ENCODE peak calls at places on chromosomes 12 and 14, in six cellular contexts. One of them, this sample, is unnamed.

GRCh38 chr14:55514819-55515470 is 65.1 kb upstream of the KTN1 start:
- DNase-seq in BJ: peak
- DNase-seq in lung: no peak
- DNase-seq in SJSA1: no peak
- DNase-seq in fibroblast of lung: peak
- DNase-seq in GM12865: no peak
- DNase-seq in this sample: no peak

GRCh38 chr12:32170437-32170998 is 63.9 kb downstream of the BICD1 start:
- DNase-seq in SJSA1: no peak
- DNase-seq in lung: no peak
- DNase-seq in BJ: no peak
- DNase-seq in fibroblast of lung: no peak
- DNase-seq in GM12865: no peak
- DNase-seq in this sample: peak

GRCh38 chr12:68919581-68920239 is 13.3 kb downstream of the CPM start:
- DNase-seq in SJSA1: no peak
- DNase-seq in fibroblast of lung: no peak
- DNase-seq in BJ: no peak
- DNase-seq in GM12865: no peak
- DNase-seq in lung: no peak
- DNase-seq in this sample: no peak

GRCh38 chr12:39354955-39355354 is 88.0 kb downstream of the KIF21A start:
- DNase-seq in fibroblast of lung: no peak
- DNase-seq in lung: no peak
- DNase-seq in SJSA1: no peak
- DNase-seq in BJ: no peak
- DNase-seq in GM12865: no peak
- DNase-seq in this sample: no peak

GRCh38 chr12:122984612-122985358 is 4.3 kb downstream of the ARL6IP4 start:
- DNase-seq in SJSA1: no peak
- DNase-seq in GM12865: no peak
- DNase-seq in lung: no peak
- DNase-seq in fibroblast of lung: peak
- DNase-seq in BJ: no peak
- DNase-seq in this sample: no peak

GRCh38 chr12:10365716-10366433 is 24.0 kb downstream of the KLRK1 start:
- DNase-seq in SJSA1: peak
- DNase-seq in lung: no peak
- DNase-seq in GM12865: no peak
- DNase-seq in fibroblast of lung: peak
- DNase-seq in BJ: no peak
- DNase-seq in this sample: no peak

GRCh38 chr14:32468955-32469354 is 139.9 kb downstream of the AKAP6 start:
- DNase-seq in fibroblast of lung: peak
- DNase-seq in BJ: peak
- DNase-seq in SJSA1: peak
- DNase-seq in lung: no peak
- DNase-seq in GM12865: no peak
- DNase-seq in this sample: no peak

GRCh38 chr12:116506697-116507064 is 52.5 kb upstream of the MAP1LC3B2 start:
- DNase-seq in GM12865: no peak
- DNase-seq in BJ: no peak
- DNase-seq in fibroblast of lung: no peak
- DNase-seq in lung: no peak
- DNase-seq in SJSA1: no peak
- DNase-seq in this sample: no peak

GRCh38 chr12:127324681-127325080 is 942.3 kb upstream of the TMEM132C start:
- DNase-seq in BJ: no peak
- DNase-seq in lung: no peak
- DNase-seq in fibroblast of lung: no peak
- DNase-seq in SJSA1: no peak
- DNase-seq in GM12865: peak
- DNase-seq in this sample: no peak

GRCh38 chr12:78898416-78898815 is 33.8 kb downstream of the SYT1 start:
- DNase-seq in lung: no peak
- DNase-seq in fibroblast of lung: peak
- DNase-seq in SJSA1: no peak
- DNase-seq in BJ: no peak
- DNase-seq in GM12865: no peak
- DNase-seq in this sample: no peak

GRCh38 chr12:66044731-66045130 is 85.8 kb downstream of the LLPH start:
- DNase-seq in GM12865: no peak
- DNase-seq in SJSA1: no peak
- DNase-seq in BJ: no peak
- DNase-seq in fibroblast of lung: peak
- DNase-seq in lung: no peak
- DNase-seq in this sample: no peak

GRCh38 chr12:110245278-110245868 is 35.7 kb upstream of the ATP2A2 start:
- DNase-seq in SJSA1: no peak
- DNase-seq in GM12865: peak
- DNase-seq in fibroblast of lung: no peak
- DNase-seq in BJ: no peak
- DNase-seq in lung: no peak
- DNase-seq in this sample: peak

GRCh38 chr12:11886339-11886738 is 184.4 kb upstream of the BCL2L14 start:
- DNase-seq in BJ: no peak
- DNase-seq in fibroblast of lung: no peak
- DNase-seq in SJSA1: no peak
- DNase-seq in lung: no peak
- DNase-seq in GM12865: no peak
- DNase-seq in this sample: no peak

GRCh38 chr12:30794591-30795409 is 40.0 kb upstream of the CAPRIN2 start:
- DNase-seq in fibroblast of lung: peak
- DNase-seq in SJSA1: peak
- DNase-seq in BJ: peak
- DNase-seq in lung: no peak
- DNase-seq in GM12865: no peak
- DNase-seq in this sample: no peak

GRCh38 chr14:97385727-97386126 is 588.5 kb downstream of the VRK1 start:
- DNase-seq in SJSA1: no peak
- DNase-seq in GM12865: no peak
- DNase-seq in lung: no peak
- DNase-seq in fibroblast of lung: no peak
- DNase-seq in BJ: no peak
- DNase-seq in this sample: no peak

GRCh38 chr12:38469689-38470088 is 153.1 kb downstream of the ALG10B start:
- DNase-seq in lung: no peak
- DNase-seq in BJ: no peak
- DNase-seq in GM12865: no peak
- DNase-seq in SJSA1: no peak
- DNase-seq in fibroblast of lung: no peak
- DNase-seq in this sample: no peak

GRCh38 chr12:4809013-4809448 is 88.8 kb downstream of the GALNT8 start:
- DNase-seq in fibroblast of lung: peak
- DNase-seq in BJ: no peak
- DNase-seq in lung: no peak
- DNase-seq in GM12865: no peak
- DNase-seq in SJSA1: no peak
- DNase-seq in this sample: no peak

GRCh38 chr12:85575115-85576096 is 260.8 kb downstream of the RASSF9 start:
- DNase-seq in fibroblast of lung: peak
- DNase-seq in lung: no peak
- DNase-seq in SJSA1: peak
- DNase-seq in BJ: no peak
- DNase-seq in GM12865: peak
- DNase-seq in this sample: peak

GRCh38 chr12:66020481-66020880 is 110.1 kb downstream of the LLPH start:
- DNase-seq in GM12865: no peak
- DNase-seq in SJSA1: no peak
- DNase-seq in lung: no peak
- DNase-seq in BJ: no peak
- DNase-seq in fibroblast of lung: no peak
- DNase-seq in this sample: no peak

GRCh38 chr14:23385840-23386657 is 9.2 kb downstream of the CMTM5 start:
- DNase-seq in SJSA1: no peak
- DNase-seq in fibroblast of lung: no peak
- DNase-seq in BJ: no peak
- DNase-seq in GM12865: no peak
- DNase-seq in lung: no peak
- DNase-seq in this sample: no peak

GRCh38 chr12:55698241-55698955 is 9.3 kb downstream of the ITGA7 start:
- DNase-seq in lung: no peak
- DNase-seq in GM12865: no peak
- DNase-seq in fibroblast of lung: no peak
- DNase-seq in SJSA1: no peak
- DNase-seq in BJ: no peak
- DNase-seq in this sample: no peak

GRCh38 chr14:95291859-95292542 is 27.7 kb downstream of the CLMN start:
- DNase-seq in GM12865: peak
- DNase-seq in BJ: no peak
- DNase-seq in SJSA1: no peak
- DNase-seq in lung: no peak
- DNase-seq in fibroblast of lung: peak
- DNase-seq in this sample: peak

GRCh38 chr14:106039400-106039799 is 513.0 kb downstream of the TMEM121 start:
- DNase-seq in BJ: no peak
- DNase-seq in lung: peak
- DNase-seq in GM12865: peak
- DNase-seq in fibroblast of lung: no peak
- DNase-seq in SJSA1: no peak
- DNase-seq in this sample: peak

GRCh38 chr12:5451251-5451650 is 19.3 kb downstream of the NTF3 start:
- DNase-seq in SJSA1: no peak
- DNase-seq in GM12865: no peak
- DNase-seq in lung: no peak
- DNase-seq in fibroblast of lung: no peak
- DNase-seq in BJ: no peak
- DNase-seq in this sample: no peak

GRCh38 chr12:54169036-54169435 is 19.7 kb downstream of the SMUG1 start:
- DNase-seq in BJ: no peak
- DNase-seq in lung: no peak
- DNase-seq in GM12865: no peak
- DNase-seq in SJSA1: no peak
- DNase-seq in fibroblast of lung: no peak
- DNase-seq in this sample: no peak

GRCh38 chr14:68794856-68795601 is 2.2 kb upstream of the ZFP36L1 start:
- DNase-seq in BJ: peak
- DNase-seq in lung: peak
- DNase-seq in GM12865: peak
- DNase-seq in fibroblast of lung: peak
- DNase-seq in SJSA1: peak
- DNase-seq in this sample: peak

GRCh38 chr12:120257041-120257821 is 8.3 kb downstream of the PXN start:
- DNase-seq in GM12865: no peak
- DNase-seq in fibroblast of lung: peak
- DNase-seq in lung: no peak
- DNase-seq in SJSA1: peak
- DNase-seq in BJ: peak
- DNase-seq in this sample: no peak

GRCh38 chr14:87491816-87492215 is 501.2 kb downstream of the GALC start:
- DNase-seq in SJSA1: no peak
- DNase-seq in fibroblast of lung: no peak
- DNase-seq in BJ: no peak
- DNase-seq in lung: no peak
- DNase-seq in GM12865: no peak
- DNase-seq in this sample: no peak

GRCh38 chr12:116736962-116737773 is 701 bp downstream of the SPRING1 start:
- DNase-seq in fibroblast of lung: no peak
- DNase-seq in GM12865: peak
- DNase-seq in BJ: no peak
- DNase-seq in SJSA1: peak
- DNase-seq in lung: no peak
- DNase-seq in this sample: peak

GRCh38 chr12:22083167-22083566 is 37.1 kb downstream of the CMAS start:
- DNase-seq in lung: no peak
- DNase-seq in BJ: no peak
- DNase-seq in GM12865: peak
- DNase-seq in fibroblast of lung: peak
- DNase-seq in SJSA1: no peak
- DNase-seq in this sample: peak

DNA sequence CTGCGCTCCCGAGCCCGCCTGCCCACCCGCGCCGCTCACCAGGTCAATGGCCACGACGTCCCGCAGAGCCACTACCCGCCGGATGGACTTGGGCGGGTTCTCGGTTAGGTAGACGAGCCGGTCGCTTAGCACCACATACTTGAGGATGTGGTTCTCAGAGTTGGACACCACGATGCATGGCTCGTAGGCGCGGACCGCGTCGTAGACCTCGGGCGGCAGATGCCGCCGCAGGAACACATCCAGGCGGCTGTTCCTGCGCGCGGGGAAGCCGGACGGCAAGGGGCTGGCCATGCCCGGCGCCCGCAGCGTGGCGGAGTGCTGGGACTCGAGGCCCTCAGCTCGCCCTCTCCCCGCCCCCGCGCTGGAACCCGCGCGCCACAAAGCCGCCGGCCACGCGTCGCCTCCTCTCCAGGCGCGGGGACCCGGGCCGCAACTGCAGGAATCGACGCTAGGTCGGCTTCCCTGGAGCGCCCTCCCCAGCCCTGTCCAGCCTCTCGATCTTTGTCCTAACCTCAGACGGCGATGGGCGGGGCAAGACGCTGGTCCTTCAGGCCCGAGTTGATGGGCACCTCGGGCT is at the start of gene C12orf56:
- DNase-seq in GM12865: no peak
- DNase-seq in lung: no peak
- DNase-seq in BJ: no peak
- DNase-seq in fibroblast of lung: peak
- DNase-seq in SJSA1: no peak
- DNase-seq in this sample: no peak
- H3K4me3 ChIP-seq in GM12865: no peak
- H3K4me3 ChIP-seq in lung: peak
- H3K4me3 ChIP-seq in BJ: peak
- H3K4me3 ChIP-seq in fibroblast of lung: peak
- H3K4me3 ChIP-seq in SJSA1: peak
- H3K4me3 ChIP-seq in this sample: no peak

DNA sequence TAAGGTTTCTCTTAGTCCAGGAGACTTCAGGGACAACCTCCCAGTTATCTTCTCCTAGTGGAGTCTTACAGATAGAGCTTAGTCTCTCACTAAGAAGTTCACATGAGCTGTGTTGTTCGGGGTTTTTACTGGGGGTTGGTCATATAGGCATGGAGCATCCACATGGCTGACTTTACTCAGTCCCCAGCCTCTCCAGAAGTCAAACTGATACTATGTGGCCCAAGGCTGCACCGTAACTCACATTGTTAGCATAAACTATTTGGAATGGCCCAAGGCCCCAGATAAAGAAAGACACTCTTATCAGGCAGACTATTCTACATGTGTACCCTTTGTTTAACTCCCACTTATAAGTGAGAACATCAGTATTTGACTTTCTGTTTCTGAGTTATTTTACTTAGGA is 23.2 kb downstream of the GPR137C start:
- DNase-seq in lung: no peak
- DNase-seq in GM12865: no peak
- DNase-seq in BJ: no peak
- DNase-seq in SJSA1: no peak
- DNase-seq in fibroblast of lung: no peak
- DNase-seq in this sample: no peak
- H3K4me3 ChIP-seq in lung: no peak
- H3K4me3 ChIP-seq in GM12865: no peak
- H3K4me3 ChIP-seq in BJ: no peak
- H3K4me3 ChIP-seq in SJSA1: no peak
- H3K4me3 ChIP-seq in fibroblast of lung: no peak
- H3K4me3 ChIP-seq in this sample: no peak

GRCh38 chr12:104177336-104177662 is 38.3 kb upstream of the TXNRD1 start:
- DNase-seq in lung: no peak
- DNase-seq in fibroblast of lung: no peak
- DNase-seq in GM12865: no peak
- DNase-seq in BJ: no peak
- DNase-seq in SJSA1: no peak
- DNase-seq in this sample: no peak
- H3K4me3 ChIP-seq in lung: no peak
- H3K4me3 ChIP-seq in fibroblast of lung: no peak
- H3K4me3 ChIP-seq in GM12865: no peak
- H3K4me3 ChIP-seq in BJ: no peak
- H3K4me3 ChIP-seq in SJSA1: no peak
- H3K4me3 ChIP-seq in this sample: no peak

GRCh38 chr12:48978741-48979601 is 849 bp downstream of the WNT1 start:
- DNase-seq in SJSA1: no peak
- DNase-seq in BJ: no peak
- DNase-seq in GM12865: no peak
- DNase-seq in fibroblast of lung: no peak
- DNase-seq in lung: no peak
- DNase-seq in this sample: no peak
- H3K4me3 ChIP-seq in SJSA1: no peak
- H3K4me3 ChIP-seq in BJ: peak
- H3K4me3 ChIP-seq in GM12865: peak
- H3K4me3 ChIP-seq in fibroblast of lung: no peak
- H3K4me3 ChIP-seq in lung: no peak
- H3K4me3 ChIP-seq in this sample: peak